ENCODE peak calls at places on chromosomes 16 and 17, in five cellular contexts. L, Y, O, B and C are unnamed samples.

GRCh38 chr16:11612110-11612981 is 25.6 kb upstream of the LITAF start:
- DNase-seq in L (no peak), Y (peak), O (no peak), B (no peak), C (no peak)

GRCh38 chr16:28189237-28189636 is 22.5 kb downstream of the XPO6 start:
- DNase-seq in O (no peak), B (no peak), Y (no peak), L (no peak), C (no peak)

GRCh38 chr16:347203-347602 is 5.3 kb downstream of the AXIN1 start:
- DNase-seq in B (no peak), O (no peak), Y (no peak), L (no peak), C (no peak)

GRCh38 chr17:65455972-65456343 is 105.5 kb downstream of the AXIN2 start:
- DNase-seq in L (no peak), O (no peak), Y (peak), B (no peak), C (no peak)

GRCh38 chr17:47225436-47225858 is 16.3 kb downstream of the MYL4 start:
- DNase-seq in L (peak), B (peak), Y (peak), O (no peak), C (peak)

GRCh38 chr16:19223235-19223847 is 55.3 kb downstream of the SYT17 start:
- DNase-seq in O (peak), B (no peak), Y (peak), L (no peak), C (peak)

GRCh38 chr17:1943432-1943802 is 81.7 kb downstream of the RTN4RL1 start:
- DNase-seq in L (no peak), O (no peak), B (no peak), Y (no peak), C (no peak)

GRCh38 chr17:4601326-4601725 is 17.0 kb downstream of the SMTNL2 start:
- DNase-seq in Y (no peak), O (no peak), B (no peak), L (no peak), C (no peak)

GRCh38 chr16:57706717-57707116 is 12.1 kb downstream of the DRC7 start:
- DNase-seq in O (no peak), Y (no peak), L (no peak), B (no peak), C (no peak)

GRCh38 chr16:71360378-71360777 is 1.9 kb downstream of the CALB2 start:
- DNase-seq in B (peak), Y (no peak), L (no peak), O (no peak), C (peak)

GRCh38 chr16:84759061-84759460 is 59.3 kb downstream of the USP10 start:
- DNase-seq in L (no peak), B (no peak), Y (no peak), O (no peak), C (no peak)